ENCODE peak calls at places on chromosome 18, in six cellular contexts. X is AG09309; A is activated naive CD8-positive, alpha-beta T cell treated with anti-CD3 and anti-CD28 coated beads, Interleukin-2, amount 50 U/mL, for 24 hours; C is A172; L is T-helper 9 cell; I is ureter. Q is an unnamed sample.
A peak's percentile ranks its signal among the peaks of the same experiment; 100 is the strongest.

GRCh38 chr18:76466410-76466991 is 28.5 kb downstream of the ZNF516 start:
- DNase-seq in X (no peak), A (no peak), C (no peak), L (no peak), I (no peak), Q (no peak)

GRCh38 chr18:21598726-21599584 is 1.5 kb downstream of the ESCO1 start:
- DNase-seq in X (no peak), A (peak; percentile 6), C (no peak), L (no peak), I (no peak), Q (no peak)

GRCh38 chr18:37383036-37383788 is 182.4 kb downstream of the CELF4 start:
- DNase-seq in X (no peak), A (no peak), C (no peak), L (no peak), I (no peak), Q (no peak)

GRCh38 chr18:59084286-59084779 is 55.4 kb upstream of the SEC11C start:
- DNase-seq in X (peak; percentile 42), A (peak; percentile 74), C (peak; percentile 76), L (peak; percentile 48), I (peak; percentile 74), Q (peak; percentile 95)

GRCh38 chr18:55396267-55396905 is 191.6 kb downstream of the TCF4 start:
- DNase-seq in X (no peak), A (no peak), C (no peak), L (no peak), I (no peak), Q (no peak)

GRCh38 chr18:39841133-39842041 is 2113.6 kb upstream of the PIK3C3 start:
- DNase-seq in X (peak; percentile 8), A (no peak), C (peak; percentile 69), L (no peak), I (peak; percentile 67), Q (peak; percentile 89)

GRCh38 chr18:3873698-3874495 is 423.9 kb downstream of the TGIF1 start:
- DNase-seq in X (no peak), A (no peak), C (no peak), L (no peak), I (no peak), Q (no peak)

GRCh38 chr18:39701071-39701783 is 2135.6 kb upstream of the CELF4 start:
- DNase-seq in X (no peak), A (no peak), C (no peak), L (no peak), I (no peak), Q (no peak)

GRCh38 chr18:79457652-79458051 is 61.9 kb downstream of the NFATC1 start:
- DNase-seq in X (no peak), A (no peak), C (no peak), L (no peak), I (no peak), Q (no peak)

GRCh38 chr18:57430166-57430958 is 4.8 kb upstream of the ONECUT2 start:
- DNase-seq in X (no peak), A (no peak), C (no peak), L (no peak), I (no peak), Q (no peak)

GRCh38 chr18:58297198-58297597 is 253.2 kb downstream of the NEDD4L start:
- DNase-seq in X (peak; percentile 28), A (no peak), C (no peak), L (no peak), I (no peak), Q (no peak)

GRCh38 chr18:23871410-23871809 is 143.1 kb upstream of the TTC39C start:
- DNase-seq in X (no peak), A (peak; percentile 53), C (peak; percentile 62), L (peak; percentile 69), I (no peak), Q (no peak)

GRCh38 chr18:13616041-13616440 is 110.3 kb downstream of the FAM210A start:
- DNase-seq in X (no peak), A (no peak), C (no peak), L (no peak), I (peak; percentile 4), Q (no peak)

Q was measured in NCI-H748 treated with DMSO at 0.1 percent for 48 hours.